ENCODE peak calls at places on chromosomes 5 and 9, in seven cellular contexts. G is heart right ventricle; Z is prostate gland; T is CD8-positive, alpha-beta T cell; S is astrocyte of the spinal cord; O is dorsolateral prefrontal cortex; U is SK-N-SH. E is an unnamed sample.

GRCh38 chr9:89911721-89912604 is 307.2 kb downstream of the GADD45G start:
- DNase-seq in G (no peak), Z (no peak), T (no peak), S (peak; percentile 30), O (no peak), U (no peak), E (no peak)

GRCh38 chr5:73625314-73625904 is 587 bp upstream of the ARHGEF28 start:
- DNase-seq in G (no peak), Z (no peak), T (no peak), S (peak; percentile 47), O (peak; percentile 27), U (no peak), E (no peak)

GRCh38 chr5:433836-434235 is 9.1 kb upstream of the EXOC3 start:
- DNase-seq in G (no peak), Z (no peak), T (no peak), S (no peak), O (no peak), U (no peak), E (no peak)

GRCh38 chr5:96924016-96924443 is 11.8 kb upstream of the LNPEP start:
- DNase-seq in G (peak; percentile 16), Z (no peak), T (peak; percentile 63), S (no peak), O (no peak), U (peak; percentile 24), E (no peak)

GRCh38 chr9:125513634-125514413 is 193.2 kb downstream of the MAPKAP1 start:
- DNase-seq in G (peak; percentile 19), Z (peak; percentile 40), T (no peak), S (peak; percentile 78), O (no peak), U (no peak), E (peak; percentile 92)

GRCh38 chr5:111237470-111237869 is 13.3 kb downstream of the CAMK4 start:
- DNase-seq in G (no peak), Z (no peak), T (no peak), S (no peak), O (no peak), U (no peak), E (no peak)

GRCh38 chr5:4144608-4145007 is 549.0 kb downstream of the IRX1 start:
- DNase-seq in G (no peak), Z (no peak), T (no peak), S (no peak), O (no peak), U (no peak), E (no peak)

GRCh38 chr5:103472820-103473219 is 89.8 kb downstream of the NUDT12 start:
- DNase-seq in G (no peak), Z (no peak), T (no peak), S (peak; percentile 42), O (no peak), U (no peak), E (peak; percentile 44)

GRCh38 chr5:109944461-109944860 is 254.7 kb downstream of the MAN2A1 start:
- DNase-seq in G (no peak), Z (no peak), T (no peak), S (no peak), O (no peak), U (no peak), E (no peak)

GRCh38 chr9:88722753-88723152 is 187.8 kb downstream of the NXNL2 start:
- DNase-seq in G (no peak), Z (no peak), T (no peak), S (peak; percentile 33), O (no peak), U (no peak), E (no peak)

GRCh38 chr9:16236326-16236725 is 634.1 kb downstream of the BNC2 start:
- DNase-seq in G (no peak), Z (no peak), T (no peak), S (peak; percentile 46), O (no peak), U (no peak), E (peak; percentile 94)

DNA sequence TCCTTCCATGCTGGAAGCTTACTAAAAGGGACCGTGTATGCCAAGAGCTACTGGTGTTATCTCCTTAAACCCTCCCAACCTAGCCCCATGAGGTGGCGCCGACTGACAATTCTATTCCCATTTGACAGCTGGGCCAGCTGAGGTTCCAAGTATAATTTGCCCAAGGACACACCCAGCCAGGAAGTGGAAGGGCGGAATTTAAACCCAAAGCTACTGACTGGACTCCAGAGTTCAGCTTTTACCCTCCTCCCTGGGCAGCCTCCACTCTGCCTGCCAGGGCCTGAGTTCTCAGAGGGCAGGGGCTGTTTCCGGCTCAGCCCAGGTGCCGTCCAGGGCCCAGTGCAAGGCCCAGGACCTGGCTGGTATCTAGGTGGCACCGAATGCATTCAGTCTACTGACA is 71.8 kb downstream of the C9orf50 start:
- DNase-seq in G (no peak), Z (no peak), T (no peak), S (no peak), O (no peak), U (no peak), E (no peak)
- H3K4me3 ChIP-seq in G (peak overlapping the region; percentile 51), Z (no peak overlapping the region), T (no peak overlapping the region), S (peak overlapping the region; percentile 28), O (peak overlapping the region; percentile 72), U (no peak overlapping the region), E (peak overlapping the region; percentile 60)

DNA sequence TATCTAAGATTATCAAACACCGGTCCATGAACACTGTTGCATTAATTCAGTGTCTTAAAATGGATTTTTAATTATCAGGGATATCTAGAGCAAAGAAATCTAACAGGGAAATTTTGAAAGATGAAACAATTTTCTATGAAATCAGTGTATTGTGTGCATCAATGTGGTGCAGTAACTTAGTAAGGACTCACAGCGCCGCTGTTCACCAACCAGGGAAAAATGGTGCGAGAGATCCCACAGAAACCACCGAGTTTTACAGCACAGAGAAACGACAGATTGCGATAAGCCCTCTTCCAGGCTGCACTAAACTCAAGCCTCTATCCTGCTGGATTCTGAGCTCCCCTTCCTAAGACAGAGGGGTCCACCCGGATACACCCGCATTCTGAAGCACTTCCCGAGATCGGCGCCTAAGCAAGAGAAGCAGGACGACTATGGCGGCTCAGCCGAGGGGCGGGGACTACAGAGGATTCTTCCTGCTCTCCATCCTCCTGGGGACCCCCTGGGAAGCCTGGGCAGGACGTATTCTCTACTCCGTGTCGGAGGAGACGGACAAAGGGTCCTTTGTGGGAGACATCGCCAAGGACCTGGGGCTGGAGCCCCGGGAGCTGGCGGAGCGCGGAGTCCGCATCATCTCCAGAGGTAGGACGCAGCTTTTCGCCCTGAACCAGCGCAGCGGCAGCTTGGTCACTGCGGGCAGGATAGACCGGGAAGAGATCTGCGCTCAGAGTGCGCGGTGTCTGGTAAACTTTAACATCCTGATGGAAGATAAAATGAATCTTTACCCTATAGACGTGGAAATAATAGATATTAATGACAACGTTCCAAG is at the start of gene PCDHGA7:
- DNase-seq in G (no peak), Z (no peak), T (no peak), S (peak; percentile 56), O (no peak), U (peak; percentile 70), E (peak; percentile 54)
- TF ChIP-seq CTCF in G (no peak), Z (peak; percentile 8), T (no peak), S (peak; percentile 59), O (no peak), U (peak; percentile 65), E (peak; percentile 68)

DNA sequence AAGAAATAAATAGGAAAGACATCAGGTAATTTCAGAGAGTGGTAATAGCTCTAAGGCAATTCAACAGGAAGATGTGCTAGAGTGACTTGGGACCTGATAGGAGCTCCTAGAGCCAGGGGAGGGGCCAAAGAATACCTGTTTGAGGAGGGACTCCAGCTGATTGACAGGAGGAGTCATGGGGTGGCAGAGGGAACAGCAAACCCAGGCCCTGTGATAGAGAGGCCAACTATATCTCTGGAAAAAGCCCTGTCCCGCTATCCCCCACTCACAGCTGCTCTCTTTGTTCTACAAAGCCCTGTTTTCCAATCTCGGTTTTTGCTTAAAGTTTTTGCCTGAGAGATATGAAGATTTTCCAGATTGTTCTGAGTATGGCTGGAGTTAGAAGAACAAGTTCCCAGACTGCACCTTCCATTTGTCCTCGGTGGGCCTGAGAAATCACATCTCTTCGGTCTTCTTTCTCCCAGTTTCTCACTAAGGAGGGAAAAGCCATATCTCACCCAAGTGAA is 9.0 kb upstream of the NSD1 start:
- DNase-seq in G (no peak), Z (no peak), T (no peak), S (no peak), O (no peak), U (no peak), E (no peak)
- H3K4me3 ChIP-seq in G (no peak overlapping the region), Z (no peak overlapping the region), T (no peak overlapping the region), S (no peak overlapping the region), O (no peak overlapping the region), U (no peak overlapping the region), E (no peak overlapping the region)

DNA sequence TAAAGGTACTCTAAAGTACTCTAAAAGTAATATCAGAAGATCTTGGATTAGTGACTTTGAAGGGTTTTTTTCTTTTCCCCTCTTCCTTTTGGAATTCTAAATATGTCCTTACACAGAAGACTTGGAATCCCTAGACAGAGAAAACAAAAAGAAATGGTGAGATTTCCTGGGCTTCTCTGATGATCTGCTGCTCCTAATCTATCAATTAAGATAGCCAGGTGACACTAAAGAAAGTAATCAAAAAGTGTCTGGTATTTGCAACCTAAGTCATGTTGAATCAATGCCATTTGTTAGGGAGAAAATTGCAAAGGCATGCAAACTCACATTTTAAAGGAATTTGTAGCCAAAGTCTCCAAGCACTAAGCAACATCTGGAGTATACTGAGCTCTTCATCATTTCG is 29.5 kb upstream of the MYO10 start:
- DNase-seq in G (no peak), Z (no peak), T (no peak), S (no peak), O (no peak), U (no peak), E (no peak)
- TF ChIP-seq CTCF in G (no peak), Z (no peak), T (no peak), S (no peak), O (no peak), U (no peak), E (no peak)

DNA sequence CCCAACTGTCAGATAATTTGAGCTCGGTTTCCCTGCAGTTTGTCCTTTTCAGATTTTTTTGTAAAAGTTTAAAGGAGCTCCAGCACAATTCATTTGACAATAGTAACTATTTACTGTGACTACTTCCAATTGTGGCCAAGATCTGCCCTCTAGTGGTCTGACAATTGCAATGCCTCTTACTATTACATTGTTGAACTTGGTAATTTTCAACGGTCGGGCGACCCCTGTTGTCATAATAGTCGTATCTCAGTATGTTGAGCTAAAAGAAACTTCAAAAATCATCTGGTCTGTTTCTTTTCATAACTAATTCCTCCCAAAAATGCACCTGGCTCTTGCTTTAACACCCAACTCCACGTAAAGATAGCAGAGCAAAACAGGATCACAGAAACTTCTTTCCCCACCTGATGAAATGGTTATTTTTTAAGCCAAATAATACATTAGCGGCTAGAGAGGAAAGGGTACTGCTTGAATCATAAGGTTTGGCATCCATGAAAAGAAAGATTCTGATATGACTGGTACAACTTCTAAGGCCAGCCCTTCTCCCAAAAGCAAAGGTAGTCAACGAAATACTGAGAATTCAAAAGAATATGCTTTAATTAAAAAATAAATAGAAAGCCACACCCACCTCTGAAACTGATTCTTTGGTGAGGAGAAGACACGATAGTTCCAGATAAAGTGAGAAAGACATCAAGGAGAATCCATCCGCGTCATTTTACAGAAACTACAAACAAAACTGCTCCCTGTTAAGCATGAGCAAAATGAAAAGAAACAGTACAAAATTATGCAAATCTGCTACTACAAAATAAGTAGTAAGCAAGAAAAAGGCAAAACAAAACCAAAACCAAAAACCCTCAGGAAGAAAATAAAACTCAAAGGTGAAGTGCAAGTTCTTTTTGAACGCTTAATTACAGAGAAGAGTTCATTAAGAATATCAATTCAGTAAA is 76.9 kb upstream of the HTR4 start:
- DNase-seq in G (peak; percentile 88), Z (peak; percentile 74), T (peak; percentile 67), S (peak; percentile 86), O (peak; percentile 79), U (peak; percentile 52), E (peak; percentile 86)
- H3K4me3 ChIP-seq in G (no peak overlapping the region), Z (no peak overlapping the region), T (no peak overlapping the region), S (no peak overlapping the region), O (no peak overlapping the region), U (no peak overlapping the region), E (no peak overlapping the region)

E was measured in fibroblast of villous mesenchyme.